ENCODE peak calls at places on chromosomes 11 and 22, in seven cellular contexts. R is choroid plexus epithelial cell, O is Caco-2, S is heart left ventricle, Z is Calu3, D is HCT116, T is osteoblast. L is an unnamed sample.

GRCh38 chr11:13462311-13462927 is 603 bp downstream of the BTBD10 start:
- DNase-seq in S (peak; percentile 69), R (no peak), D (peak; percentile 53), T (peak; percentile 86), Z (peak; percentile 66), O (peak; percentile 81), L (no peak)

GRCh38 chr11:85602551-85603218 is 24.5 kb downstream of the DLG2 start:
- DNase-seq in Z (no peak), R (peak; percentile 12), D (no peak), S (no peak), O (no peak), T (no peak), L (no peak)

GRCh38 chr11:96050435-96051182 is 126.7 kb upstream of the MTMR2 start:
- DNase-seq in S (no peak), Z (peak; percentile 18), D (no peak), R (peak; percentile 97), O (peak; percentile 91), T (no peak), L (no peak)

GRCh38 chr11:85725510-85726258 is 39.7 kb upstream of the CCDC89 start:
- DNase-seq in T (peak; percentile 86), R (peak; percentile 79), D (peak; percentile 72), S (no peak), O (no peak), Z (no peak), L (no peak)

GRCh38 chr11:95512682-95513081 is 276.9 kb downstream of the FAM76B start:
- DNase-seq in T (peak; percentile 68), O (peak; percentile 70), R (peak; percentile 85), Z (no peak), S (peak; percentile 47), D (no peak), L (no peak)

GRCh38 chr11:76824980-76825725 is 35.6 kb upstream of the ACER3 start:
- DNase-seq in T (peak; percentile 90), D (no peak), S (no peak), Z (no peak), O (no peak), R (no peak), L (no peak)

GRCh38 chr11:34754171-34754823 is 133.4 kb downstream of the EHF start:
- DNase-seq in R (peak; percentile 61), Z (no peak), D (no peak), S (no peak), O (no peak), T (no peak), L (no peak)

GRCh38 chr22:41638748-41639147 is 17.7 kb downstream of the XRCC6 start:
- DNase-seq in T (no peak), S (no peak), R (no peak), O (no peak), Z (no peak), D (no peak), L (no peak)

GRCh38 chr11:94544832-94545640 is 1.3 kb downstream of the FUT4 start:
- DNase-seq in T (peak; percentile 72), Z (no peak), O (peak; percentile 63), D (no peak), S (peak; percentile 43), R (no peak), L (no peak)

GRCh38 chr11:57597971-57598830 is 716 bp downstream of the SERPING1 start:
- DNase-seq in T (peak; percentile 90), R (peak; percentile 69), Z (peak; percentile 44), D (no peak), S (peak; percentile 82), O (peak; percentile 61), L (no peak)

GRCh38 chr11:66002648-66003225 is 434 bp downstream of the BANF1 start:
- DNase-seq in Z (peak; percentile 43), S (peak; percentile 63), T (peak; percentile 92), R (peak; percentile 44), O (no peak), D (no peak), L (no peak)

GRCh38 chr11:96098511-96099241 is 174.8 kb upstream of the MTMR2 start:
- DNase-seq in O (peak; percentile 91), S (no peak), T (no peak), D (no peak), Z (peak; percentile 46), R (peak; percentile 61), L (no peak)

GRCh38 chr22:19121631-19122142 is 525 bp downstream of the DGCR2 start:
- DNase-seq in Z (peak; percentile 54), T (peak; percentile 94), S (peak; percentile 78), O (peak; percentile 57), D (no peak), R (peak; percentile 29), L (no peak)

GRCh38 chr11:19735512-19735911 is 22.9 kb downstream of the NAV2 start:
- DNase-seq in D (no peak), T (no peak), R (peak; percentile 79), Z (no peak), O (no peak), S (no peak), L (no peak)

GRCh38 chr22:23570681-23571080 is 9.4 kb downstream of the IGLL1 start:
- DNase-seq in Z (no peak), R (no peak), T (no peak), O (no peak), D (no peak), S (no peak), L (peak; percentile 55)

GRCh38 chr11:60860943-60861342 is 5.2 kb upstream of the PTGDR2 start:
- DNase-seq in O (no peak), R (peak; percentile 87), T (peak; percentile 82), Z (no peak), D (no peak), S (no peak), L (peak; percentile 72)
- TF ChIP-seq CTCF in O (no peak), R (no peak), T (no peak), Z (no peak), D (no peak), S (no peak), L (no peak)

GRCh38 chr22:45865561-45866397 is 111.2 kb downstream of the WNT7B start:
- DNase-seq in Z (no peak), R (no peak), S (no peak), D (no peak), T (peak; percentile 82), O (no peak), L (no peak)

GRCh38 chr22:45866398-45867117 is 110.4 kb downstream of the WNT7B start:
- DNase-seq in Z (no peak), S (no peak), T (peak; percentile 48), O (no peak), D (no peak), R (no peak), L (no peak)

GRCh38 chr22:45867906-45868555 is 108.9 kb downstream of the WNT7B start:
- DNase-seq in D (no peak), O (no peak), S (no peak), R (no peak), Z (no peak), T (peak; percentile 62), L (no peak)

GRCh38 chr22:45868586-45869443 is 108.1 kb downstream of the WNT7B start:
- DNase-seq in O (no peak), D (no peak), R (no peak), S (no peak), Z (no peak), T (peak; percentile 75), L (no peak)

GRCh38 chr22:45867118-45867905 is 109.7 kb downstream of the WNT7B start:
- DNase-seq in Z (no peak), S (no peak), D (no peak), O (no peak), T (peak; percentile 93), R (peak; percentile 30), L (peak; percentile 93)
- TF ChIP-seq CTCF in Z (no peak), S (no peak), D (no peak), O (no peak), T (peak; percentile 8), R (no peak), L (peak; percentile 75)

DNA sequence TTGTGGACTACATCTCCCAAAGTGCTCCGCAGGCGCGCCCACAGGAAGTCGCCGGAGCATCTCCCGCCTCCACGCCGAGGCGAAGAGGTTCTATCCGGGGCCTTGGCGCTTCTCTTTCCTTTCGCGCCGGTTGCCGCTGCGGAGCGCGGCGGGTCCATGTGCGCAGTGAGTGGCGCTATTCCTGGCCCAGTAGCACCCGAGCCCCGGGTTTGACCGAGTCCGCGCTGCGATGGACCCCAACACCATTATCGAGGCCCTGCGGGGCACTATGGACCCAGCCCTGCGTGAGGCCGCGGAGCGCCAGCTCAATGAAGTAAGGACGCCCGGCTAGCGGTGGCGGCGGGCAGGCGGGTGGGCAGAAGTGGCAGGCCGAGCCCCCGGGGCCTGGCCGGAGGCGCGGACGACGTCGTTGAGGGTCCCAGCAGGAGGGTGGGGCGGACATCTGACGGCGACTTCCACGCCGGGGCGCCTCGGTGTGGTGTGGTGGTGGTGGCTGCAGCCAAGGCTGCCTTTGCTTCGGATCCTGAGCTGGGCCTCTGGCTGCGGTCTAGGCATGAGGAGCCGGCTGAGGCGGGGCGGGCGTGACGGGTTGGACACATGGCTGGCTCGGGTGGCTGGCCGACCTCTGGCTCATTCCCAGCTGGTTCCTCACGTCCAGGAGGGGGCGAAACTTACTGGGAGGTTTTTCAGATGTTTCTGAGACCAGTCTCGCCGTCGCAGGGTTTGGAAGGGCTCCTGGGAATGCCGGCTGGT is at the start of gene IPO7:
- DNase-seq in Z (peak; percentile 89), R (peak; percentile 95), O (peak; percentile 92), D (peak; percentile 80), S (peak; percentile 95), T (peak; percentile 96), L (peak; percentile 97)
- TF ChIP-seq CTCF in Z (peak; percentile 31), R (peak; percentile 53), O (peak; percentile 20), D (peak; percentile 3), S (no peak), T (peak; percentile 44), L (peak; percentile 74)

GRCh38 chr11:8361206-8361605 is 97.5 kb upstream of the LMO1 start:
- DNase-seq in O (no peak), S (no peak), R (no peak), T (no peak), Z (no peak), D (no peak), L (no peak)

GRCh38 chr11:8359521-8359920 is 95.8 kb upstream of the LMO1 start:
- DNase-seq in T (no peak), D (no peak), Z (no peak), O (no peak), R (no peak), S (no peak), L (no peak)

GRCh38 chr11:8361664-8362210 is 98.1 kb upstream of the LMO1 start:
- DNase-seq in D (no peak), O (no peak), Z (no peak), R (no peak), T (no peak), S (no peak), L (no peak)

GRCh38 chr11:8357891-8358566 is 94.4 kb upstream of the LMO1 start:
- DNase-seq in R (no peak), T (peak; percentile 75), S (no peak), O (no peak), D (no peak), Z (no peak), L (peak; percentile 61)

DNA sequence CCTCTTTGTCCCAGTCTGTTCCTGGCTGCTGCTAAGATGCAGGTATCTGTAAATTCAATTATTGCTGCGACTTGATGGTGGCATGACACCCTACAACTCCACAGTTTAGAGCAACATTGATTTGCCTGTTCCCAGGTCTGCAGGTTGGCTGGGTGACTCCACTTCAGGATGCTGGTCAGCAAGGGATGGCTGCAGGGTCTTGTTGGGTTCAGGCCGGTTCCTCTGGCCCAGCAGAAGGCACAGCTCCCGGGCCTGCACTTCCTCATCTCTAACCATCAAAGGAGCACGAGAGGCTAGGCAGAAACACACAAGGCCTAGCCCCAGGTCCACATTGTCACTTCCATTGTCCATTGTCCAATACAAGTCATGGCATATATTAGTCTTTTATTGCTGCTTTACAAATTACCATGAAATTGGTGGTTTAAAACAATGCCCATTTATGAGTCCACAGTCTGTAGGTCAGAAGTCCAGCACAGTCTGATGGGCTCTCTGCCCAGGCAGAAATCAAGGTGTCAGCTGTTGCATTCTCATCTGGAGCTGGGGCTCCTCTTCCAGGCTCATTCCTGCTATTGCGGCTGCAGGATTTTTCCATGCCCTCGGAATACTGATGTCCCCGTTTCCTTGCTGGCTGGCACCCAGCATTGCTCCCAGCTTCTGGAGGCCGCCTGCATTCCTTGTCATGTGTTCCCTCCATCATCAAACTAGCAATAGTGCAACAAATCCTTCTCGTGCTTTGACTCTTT is 96.6 kb upstream of the LMO1 start:
- DNase-seq in D (no peak), T (no peak), S (no peak), R (no peak), O (no peak), Z (no peak), L (no peak)
- TF ChIP-seq CTCF in D (no peak), T (no peak), S (no peak), R (peak; percentile 3), O (no peak), Z (no peak), L (no peak)